ENCODE peak calls at places on chromosomes 6 and 20, in five cellular contexts. P, R, M, B and X are unnamed samples.

GRCh38 chr6:137759624-137760023 is 107.4 kb upstream of the TNFAIP3 start:
- DNase-seq in P (no peak), M (no peak), R (no peak), B (no peak), X (no peak)

GRCh38 chr6:167547751-167548150 is 222.9 kb downstream of the TTLL2 start:
- DNase-seq in R (no peak), B (no peak), P (no peak), M (no peak), X (no peak)

GRCh38 chr6:43769526-43770416 is at the start of gene VEGFA:
- DNase-seq in B (peak), M (peak), R (peak), P (peak), X (peak)

GRCh38 chr20:45508068-45508886 is 7.1 kb downstream of the SPINT3 start:
- DNase-seq in M (no peak), P (no peak), R (no peak), B (no peak), X (no peak)

GRCh38 chr6:33828452-33828763 is 24.6 kb upstream of the MLN start:
- DNase-seq in M (no peak), P (no peak), R (no peak), B (no peak), X (no peak)

GRCh38 chr20:46056970-46057855 is 28.2 kb downstream of the SLC12A5 start:
- DNase-seq in R (no peak), M (no peak), P (no peak), B (no peak), X (no peak)

GRCh38 chr6:6749791-6750434 is 161.4 kb downstream of the LY86 start:
- DNase-seq in M (peak), B (peak), P (no peak), R (no peak), X (peak)

GRCh38 chr6:47700051-47700450 is 1.7 kb downstream of the ADGRF4 start:
- DNase-seq in B (no peak), M (no peak), P (no peak), R (no peak), X (no peak)

GRCh38 chr20:14477125-14477524 is 139.7 kb upstream of the FLRT3 start:
- DNase-seq in M (no peak), B (no peak), R (no peak), P (no peak), X (no peak)

GRCh38 chr20:51529758-51530157 is 12.8 kb downstream of the NFATC2 start:
- DNase-seq in B (no peak), R (peak), M (peak), P (no peak), X (no peak)

GRCh38 chr20:44187054-44187762 is at the start of gene JPH2:
- DNase-seq in B (no peak), R (no peak), P (no peak), M (peak), X (no peak)

GRCh38 chr20:61898405-61898804 is 167.3 kb downstream of the TAF4 start:
- DNase-seq in P (no peak), M (no peak), B (no peak), R (no peak), X (no peak)

GRCh38 chr6:143200035-143200770 is 139.5 kb downstream of the AIG1 start:
- DNase-seq in B (no peak), P (no peak), M (no peak), R (no peak), X (no peak)

GRCh38 chr6:7201732-7202541 is 94.2 kb downstream of the RREB1 start:
- DNase-seq in R (no peak), P (no peak), M (peak), B (no peak), X (peak)

GRCh38 chr6:32203435-32204267 is 11.2 kb upstream of the GPSM3 start:
- DNase-seq in R (no peak), P (no peak), B (no peak), M (no peak), X (no peak)

GRCh38 chr20:61901421-61902212 is 164.1 kb downstream of the TAF4 start:
- DNase-seq in B (no peak), R (no peak), P (no peak), M (no peak), X (no peak)

GRCh38 chr6:147506704-147507114 is 1.8 kb upstream of the SAMD5 start:
- DNase-seq in P (no peak), R (no peak), B (no peak), M (peak), X (peak)

GRCh38 chr6:169812257-169812644 is 60.8 kb downstream of the ERMARD start:
- DNase-seq in R (no peak), P (no peak), M (no peak), B (no peak), X (no peak)